ENCODE peak calls at places on chromosomes 12 and 14, in eight cellular contexts. Z is colonic mucosa, J is fibroblast of lung, D is PC-3, M is cardiac muscle cell, O is upper lobe of right lung, Y is mammary epithelial cell, R is uterus. G is an unnamed sample.

GRCh38 chr12:112007945-112008344 is 5.0 kb downstream of the TMEM116 start:
- DNase-seq in J (no peak), Z (no peak), D (no peak), O (no peak), R (no peak), Y (no peak), M (no peak), G (no peak)

GRCh38 chr14:86683525-86683924 is 1153.6 kb downstream of the FLRT2 start:
- DNase-seq in O (no peak), J (no peak), Z (no peak), M (no peak), Y (no peak), D (no peak), R (no peak), G (no peak)

GRCh38 chr12:110641512-110641911 is 27.6 kb downstream of the TCTN1 start:
- DNase-seq in D (no peak), M (peak; percentile 33), R (peak; percentile 47), O (no peak), Y (no peak), Z (no peak), J (no peak), G (peak; percentile 79)

GRCh38 chr14:89391123-89391522 is 25.9 kb downstream of the FOXN3 start:
- DNase-seq in D (peak; percentile 43), M (no peak), O (no peak), Z (no peak), R (no peak), J (no peak), Y (no peak), G (no peak)

GRCh38 chr14:50038398-50039119 is 77.8 kb downstream of the VCPKMT start:
- DNase-seq in M (peak; percentile 50), O (no peak), Z (no peak), J (peak; percentile 82), D (peak; percentile 98), Y (peak; percentile 100), R (peak; percentile 45), G (no peak)

GRCh38 chr12:121534495-121535148 is 46.2 kb downstream of the KDM2B start:
- DNase-seq in M (no peak), D (no peak), Y (no peak), Z (no peak), J (no peak), R (no peak), O (no peak), G (no peak)

GRCh38 chr12:83018063-83018462 is 331.4 kb downstream of the TMTC2 start:
- DNase-seq in M (no peak), R (no peak), D (no peak), Z (peak; percentile 22), Y (no peak), O (no peak), J (peak; percentile 36), G (peak; percentile 21)

GRCh38 chr12:111467092-111467861 is 61.6 kb downstream of the SH2B3 start:
- DNase-seq in O (no peak), Y (no peak), Z (no peak), R (no peak), M (no peak), D (no peak), J (no peak), G (no peak)

GRCh38 chr12:67535176-67535575 is 113.4 kb upstream of the DYRK2 start:
- DNase-seq in Z (no peak), D (no peak), Y (no peak), J (no peak), M (no peak), O (no peak), R (no peak), G (no peak)

GRCh38 chr14:72024043-72024407 is 91.8 kb downstream of the RGS6 start:
- DNase-seq in J (no peak), M (peak; percentile 62), Y (peak; percentile 14), O (no peak), R (no peak), D (peak; percentile 62), Z (peak; percentile 28), G (peak; percentile 64)

GRCh38 chr14:76498976-76499375 is 123.0 kb downstream of the ESRRB start:
- DNase-seq in O (no peak), Z (no peak), J (no peak), Y (no peak), M (no peak), R (no peak), D (no peak), G (no peak)

GRCh38 chr12:1630081-1630826 is 1.2 kb downstream of the WNT5B start:
- DNase-seq in R (no peak), M (peak; percentile 47), Y (no peak), O (peak; percentile 73), Z (peak; percentile 57), D (peak; percentile 36), J (peak; percentile 29), G (peak; percentile 45)

GRCh38 chr14:88791629-88792571 is 853 bp downstream of the EML5 start:
- DNase-seq in D (no peak), M (peak; percentile 8), J (no peak), R (peak; percentile 17), O (peak; percentile 73), Y (peak; percentile 8), Z (peak; percentile 30), G (no peak)

GRCh38 chr12:103578926-103579325 is 8.1 kb upstream of the STAB2 start:
- DNase-seq in O (no peak), J (no peak), Y (no peak), Z (no peak), R (no peak), M (no peak), D (no peak), G (no peak)

GRCh38 chr12:121678721-121679300 is 9.4 kb upstream of the MORN3 start:
- DNase-seq in J (no peak), R (no peak), M (peak; percentile 24), O (no peak), Y (no peak), Z (no peak), D (no peak), G (no peak)

GRCh38 chr14:94728950-94729349 is 41.0 kb downstream of the GSC start:
- DNase-seq in Z (no peak), R (no peak), O (no peak), M (no peak), Y (no peak), J (no peak), D (no peak), G (no peak)

GRCh38 chr14:59161571-59162175 is 26.8 kb upstream of the DAAM1 start:
- DNase-seq in Y (peak; percentile 32), M (peak; percentile 34), R (peak; percentile 20), Z (no peak), D (peak; percentile 63), O (no peak), J (peak; percentile 91), G (peak; percentile 14)

GRCh38 chr12:108842364-108842763 is 15.0 kb downstream of the SSH1 start:
- DNase-seq in Y (no peak), O (no peak), D (no peak), M (no peak), Z (no peak), R (no peak), J (no peak), G (no peak)
- H3K27ac ChIP-seq in Y (no peak overlapping the region), O (peak overlapping the region; percentile 94), D (no peak overlapping the region), M (peak overlapping the region; percentile 45), Z (peak overlapping the region; percentile 11), R (no peak overlapping the region), J (peak overlapping the region; percentile 51), G (no peak overlapping the region)

GRCh38 chr14:33342299-33342974 is 403.8 kb downstream of the NPAS3 start:
- DNase-seq in Z (no peak), R (no peak), J (no peak), Y (no peak), O (no peak), D (peak; percentile 25), M (no peak), G (no peak)
- TF ChIP-seq CTCF in Z (no peak), R (no peak), J (no peak), Y (no peak), O (no peak), D (peak; percentile 46), M (no peak), G (peak; percentile 24)

GRCh38 chr12:22474970-22475720 is 69.2 kb downstream of the C2CD5 start:
- DNase-seq in R (no peak), M (no peak), Z (no peak), D (no peak), J (peak; percentile 74), Y (no peak), O (no peak), G (no peak)

GRCh38 chr12:22480016-22480415 is 64.3 kb downstream of the C2CD5 start:
- DNase-seq in O (no peak), J (no peak), M (peak; percentile 6), R (no peak), Z (no peak), Y (no peak), D (no peak), G (no peak)

GRCh38 chr12:22477894-22478287 is 66.5 kb downstream of the C2CD5 start:
- DNase-seq in Z (no peak), D (no peak), Y (no peak), R (no peak), M (no peak), J (peak; percentile 39), O (no peak), G (no peak)

GRCh38 chr12:22473212-22473611 is 71.1 kb downstream of the C2CD5 start:
- DNase-seq in J (no peak), O (no peak), R (no peak), Z (no peak), D (no peak), Y (no peak), M (no peak), G (no peak)

GRCh38 chr12:22477166-22477893 is 67.0 kb downstream of the C2CD5 start:
- DNase-seq in O (no peak), Y (peak; percentile 52), R (peak; percentile 25), M (no peak), Z (no peak), J (peak; percentile 94), D (no peak), G (no peak)
- H3K4me1 ChIP-seq in O (no peaks in the 10 kb centered on the region), Y (no peaks in the 10 kb centered on the region), R (no peaks in the 10 kb centered on the region), M (peaks cover 9% of the 10 kb centered on the region), Z (no peaks in the 10 kb centered on the region), J (peaks cover 8% of the 10 kb centered on the region), D (no peaks in the 10 kb centered on the region), G (no peaks in the 10 kb centered on the region)

GRCh38 chr14:54652890-54653201 is 85.9 kb downstream of the SAMD4A start:
- DNase-seq in D (no peak), J (no peak), M (no peak), Z (no peak), R (no peak), O (no peak), Y (no peak), G (no peak)
- H3K27ac ChIP-seq in D (peak overlapping the region; percentile 90), J (peak overlapping the region; percentile 96), M (peak overlapping the region; percentile 94), Z (peak overlapping the region; percentile 15), R (peak overlapping the region; percentile 97), O (peak overlapping the region; percentile 78), Y (peak overlapping the region; percentile 94), G (peak overlapping the region; percentile 92)

GRCh38 chr14:73741386-73741875 is 27.2 kb upstream of the PNMA1 start:
- DNase-seq in J (peak; percentile 80), R (peak; percentile 78), Z (peak; percentile 91), D (peak; percentile 80), M (no peak), O (peak; percentile 82), Y (peak; percentile 72), G (peak; percentile 88)
- TF ChIP-seq CTCF in J (peak; percentile 12), R (no peak), Z (no peak), D (no peak), M (no peak), O (no peak), Y (no peak), G (no peak)

GRCh38 chr12:53459097-53459496 is 7.2 kb downstream of the PCBP2 start:
- DNase-seq in Z (no peak), J (no peak), M (no peak), O (no peak), R (no peak), Y (no peak), D (no peak), G (no peak)
- H3K4me1 ChIP-seq in Z (peaks cover 4% of the 10 kb centered on the region), J (peaks cover 8% of the 10 kb centered on the region), M (peaks cover 65% of the 10 kb centered on the region), O (peaks cover 28% of the 10 kb centered on the region), R (no peaks in the 10 kb centered on the region), Y (peaks cover 4% of the 10 kb centered on the region), D (peaks cover 3% of the 10 kb centered on the region), G (peaks cover 16% of the 10 kb centered on the region)

GRCh38 chr12:131471946-131472732 is 238.8 kb upstream of the SFSWAP start:
- DNase-seq in D (no peak), M (no peak), Y (no peak), Z (no peak), J (no peak), R (no peak), O (no peak), G (no peak)
- H3K27ac ChIP-seq in D (no peak overlapping the region), M (no peak overlapping the region), Y (no peak overlapping the region), Z (no peak overlapping the region), J (no peak overlapping the region), R (no peak overlapping the region), O (no peak overlapping the region), G (no peak overlapping the region)